ENCODE peak calls at places on chromosomes 7 and 10, in six cellular contexts. H is H9, C is tibial artery, S is dermis blood vessel endothelial cell, W is pulmonary artery endothelial cell, Y is EL. O is an unnamed sample.

GRCh38 chr10:122286872-122287271 is 15.8 kb downstream of the BTBD16 start:
- DNase-seq in S (peak; percentile 9), H (peak; percentile 61), W (no peak), Y (peak; percentile 80), C (peak; percentile 76), O (peak; percentile 85)

GRCh38 chr10:5811387-5811821 is 1.8 kb downstream of the GDI2 start:
- DNase-seq in H (no peak), W (no peak), C (no peak), Y (peak; percentile 56), S (peak; percentile 48), O (peak; percentile 13)

GRCh38 chr10:61987951-61988379 is 86.5 kb downstream of the ARID5B start:
- DNase-seq in Y (no peak), S (no peak), H (no peak), W (no peak), C (no peak), O (no peak)

GRCh38 chr7:119664601-119665000 is 608.4 kb upstream of the KCND2 start:
- DNase-seq in Y (peak; percentile 47), C (no peak), H (no peak), W (peak; percentile 1), S (peak; percentile 62), O (no peak)

GRCh38 chr7:138565451-138566114 is 105.5 kb downstream of the TRIM24 start:
- DNase-seq in S (peak; percentile 28), H (peak; percentile 41), Y (peak; percentile 30), C (no peak), W (no peak), O (peak; percentile 1)

GRCh38 chr10:75712241-75712880 is 280.9 kb downstream of the LRMDA start:
- DNase-seq in C (peak; percentile 64), W (no peak), Y (no peak), S (no peak), H (no peak), O (peak; percentile 83)

GRCh38 chr7:156095908-156096539 is 283.8 kb upstream of the SHH start:
- DNase-seq in S (no peak), W (no peak), C (no peak), Y (no peak), H (no peak), O (no peak)

GRCh38 chr7:130560972-130561371 is 69.1 kb downstream of the MEST start:
- DNase-seq in W (no peak), Y (peak; percentile 48), C (no peak), S (peak; percentile 49), H (no peak), O (peak; percentile 17)

GRCh38 chr7:39948375-39948774 is 1.7 kb upstream of the CDK13 start:
- DNase-seq in W (no peak), S (peak; percentile 15), H (no peak), Y (no peak), C (no peak), O (peak; percentile 2)

GRCh38 chr7:95295399-95295798 is 28.9 kb downstream of the PON1 start:
- DNase-seq in C (no peak), W (no peak), Y (no peak), S (no peak), H (no peak), O (no peak)